ENCODE peak calls at places on chromosomes 16 and 17, in nine cellular contexts. One of them, this sample, is unnamed.

GRCh38 chr16:57427307-57427706 is 19.9 kb downstream of the CIAPIN1 start:
- DNase-seq in ACHN: no peak
- DNase-seq in activated T-cell treated with anti-CD3 and anti-CD28 coated beads for 24 hours: no peak
- DNase-seq in adrenal gland: no peak
- DNase-seq in hepatic stellate cell: no peak
- DNase-seq in activated CD8-positive, alpha-beta memory T cell treated with anti-CD3 and anti-CD28 coated beads for 1 hour: no peak
- DNase-seq in RPMI8226: no peak
- DNase-seq in HTR-8/SVneo: no peak
- DNase-seq in iris pigment epithelial cell: no peak
- DNase-seq in this sample: no peak

GRCh38 chr17:75238684-75239191 is 22.7 kb downstream of the GGA3 start:
- DNase-seq in ACHN: peak
- DNase-seq in iris pigment epithelial cell: peak
- DNase-seq in HTR-8/SVneo: peak
- DNase-seq in RPMI8226: peak
- DNase-seq in hepatic stellate cell: peak
- DNase-seq in activated T-cell treated with anti-CD3 and anti-CD28 coated beads for 24 hours: peak
- DNase-seq in adrenal gland: peak
- DNase-seq in activated CD8-positive, alpha-beta memory T cell treated with anti-CD3 and anti-CD28 coated beads for 1 hour: no peak
- DNase-seq in this sample: peak

GRCh38 chr17:78599419-78599818 is 22.2 kb upstream of the DNAH17 start:
- DNase-seq in adrenal gland: no peak
- DNase-seq in HTR-8/SVneo: no peak
- DNase-seq in RPMI8226: no peak
- DNase-seq in ACHN: no peak
- DNase-seq in iris pigment epithelial cell: peak
- DNase-seq in activated T-cell treated with anti-CD3 and anti-CD28 coated beads for 24 hours: no peak
- DNase-seq in activated CD8-positive, alpha-beta memory T cell treated with anti-CD3 and anti-CD28 coated beads for 1 hour: no peak
- DNase-seq in hepatic stellate cell: no peak
- DNase-seq in this sample: no peak

GRCh38 chr16:23395732-23396131 is 57.3 kb downstream of the COG7 start:
- DNase-seq in HTR-8/SVneo: no peak
- DNase-seq in adrenal gland: no peak
- DNase-seq in iris pigment epithelial cell: no peak
- DNase-seq in RPMI8226: no peak
- DNase-seq in hepatic stellate cell: no peak
- DNase-seq in ACHN: no peak
- DNase-seq in activated CD8-positive, alpha-beta memory T cell treated with anti-CD3 and anti-CD28 coated beads for 1 hour: no peak
- DNase-seq in activated T-cell treated with anti-CD3 and anti-CD28 coated beads for 24 hours: no peak
- DNase-seq in this sample: no peak

GRCh38 chr17:39564201-39564828 is 43.4 kb downstream of the NEUROD2 start:
- DNase-seq in iris pigment epithelial cell: no peak
- DNase-seq in ACHN: no peak
- DNase-seq in hepatic stellate cell: no peak
- DNase-seq in adrenal gland: no peak
- DNase-seq in RPMI8226: no peak
- DNase-seq in activated T-cell treated with anti-CD3 and anti-CD28 coated beads for 24 hours: no peak
- DNase-seq in activated CD8-positive, alpha-beta memory T cell treated with anti-CD3 and anti-CD28 coated beads for 1 hour: no peak
- DNase-seq in HTR-8/SVneo: no peak
- DNase-seq in this sample: no peak

GRCh38 chr17:73553311-73553710 is 90.9 kb downstream of the SDK2 start:
- DNase-seq in activated CD8-positive, alpha-beta memory T cell treated with anti-CD3 and anti-CD28 coated beads for 1 hour: no peak
- DNase-seq in HTR-8/SVneo: no peak
- DNase-seq in ACHN: no peak
- DNase-seq in hepatic stellate cell: no peak
- DNase-seq in RPMI8226: no peak
- DNase-seq in iris pigment epithelial cell: no peak
- DNase-seq in adrenal gland: no peak
- DNase-seq in activated T-cell treated with anti-CD3 and anti-CD28 coated beads for 24 hours: no peak
- DNase-seq in this sample: no peak

GRCh38 chr17:68954146-68954971 is 833 bp downstream of the ABCA8 start:
- DNase-seq in HTR-8/SVneo: no peak
- DNase-seq in activated T-cell treated with anti-CD3 and anti-CD28 coated beads for 24 hours: no peak
- DNase-seq in hepatic stellate cell: no peak
- DNase-seq in ACHN: no peak
- DNase-seq in adrenal gland: no peak
- DNase-seq in iris pigment epithelial cell: peak
- DNase-seq in RPMI8226: no peak
- DNase-seq in activated CD8-positive, alpha-beta memory T cell treated with anti-CD3 and anti-CD28 coated beads for 1 hour: no peak
- DNase-seq in this sample: no peak

GRCh38 chr17:4229627-4230026 is 34.2 kb downstream of the ANKFY1 start:
- DNase-seq in RPMI8226: no peak
- DNase-seq in adrenal gland: peak
- DNase-seq in activated CD8-positive, alpha-beta memory T cell treated with anti-CD3 and anti-CD28 coated beads for 1 hour: no peak
- DNase-seq in activated T-cell treated with anti-CD3 and anti-CD28 coated beads for 24 hours: no peak
- DNase-seq in hepatic stellate cell: peak
- DNase-seq in iris pigment epithelial cell: peak
- DNase-seq in ACHN: peak
- DNase-seq in HTR-8/SVneo: no peak
- DNase-seq in this sample: no peak

GRCh38 chr16:2288701-2289100 is 20.8 kb upstream of the RNPS1 start:
- DNase-seq in iris pigment epithelial cell: no peak
- DNase-seq in HTR-8/SVneo: no peak
- DNase-seq in ACHN: no peak
- DNase-seq in adrenal gland: no peak
- DNase-seq in activated T-cell treated with anti-CD3 and anti-CD28 coated beads for 24 hours: no peak
- DNase-seq in RPMI8226: no peak
- DNase-seq in hepatic stellate cell: no peak
- DNase-seq in activated CD8-positive, alpha-beta memory T cell treated with anti-CD3 and anti-CD28 coated beads for 1 hour: no peak
- DNase-seq in this sample: no peak

GRCh38 chr17:47879028-47879585 is 16.9 kb upstream of the SP2 start:
- DNase-seq in adrenal gland: no peak
- DNase-seq in ACHN: no peak
- DNase-seq in activated CD8-positive, alpha-beta memory T cell treated with anti-CD3 and anti-CD28 coated beads for 1 hour: no peak
- DNase-seq in HTR-8/SVneo: no peak
- DNase-seq in iris pigment epithelial cell: peak
- DNase-seq in RPMI8226: no peak
- DNase-seq in activated T-cell treated with anti-CD3 and anti-CD28 coated beads for 24 hours: no peak
- DNase-seq in hepatic stellate cell: no peak
- DNase-seq in this sample: no peak

GRCh38 chr17:73705594-73705993 is 61.3 kb upstream of the SDK2 start:
- DNase-seq in iris pigment epithelial cell: peak
- DNase-seq in activated T-cell treated with anti-CD3 and anti-CD28 coated beads for 24 hours: no peak
- DNase-seq in HTR-8/SVneo: peak
- DNase-seq in hepatic stellate cell: no peak
- DNase-seq in ACHN: peak
- DNase-seq in activated CD8-positive, alpha-beta memory T cell treated with anti-CD3 and anti-CD28 coated beads for 1 hour: no peak
- DNase-seq in adrenal gland: peak
- DNase-seq in RPMI8226: no peak
- DNase-seq in this sample: peak

GRCh38 chr17:4947411-4948165 is 742 bp downstream of the PFN1 start:
- DNase-seq in RPMI8226: peak
- DNase-seq in iris pigment epithelial cell: peak
- DNase-seq in hepatic stellate cell: peak
- DNase-seq in ACHN: peak
- DNase-seq in activated CD8-positive, alpha-beta memory T cell treated with anti-CD3 and anti-CD28 coated beads for 1 hour: no peak
- DNase-seq in activated T-cell treated with anti-CD3 and anti-CD28 coated beads for 24 hours: peak
- DNase-seq in HTR-8/SVneo: no peak
- DNase-seq in adrenal gland: no peak
- DNase-seq in this sample: no peak

GRCh38 chr16:54080524-54081008 is 206.0 kb downstream of the IRX3 start:
- DNase-seq in RPMI8226: no peak
- DNase-seq in iris pigment epithelial cell: peak
- DNase-seq in HTR-8/SVneo: peak
- DNase-seq in activated T-cell treated with anti-CD3 and anti-CD28 coated beads for 24 hours: no peak
- DNase-seq in hepatic stellate cell: no peak
- DNase-seq in adrenal gland: no peak
- DNase-seq in activated CD8-positive, alpha-beta memory T cell treated with anti-CD3 and anti-CD28 coated beads for 1 hour: no peak
- DNase-seq in ACHN: no peak
- DNase-seq in this sample: no peak

GRCh38 chr16:66296591-66296990 is 69.9 kb upstream of the CDH5 start:
- DNase-seq in ACHN: no peak
- DNase-seq in activated T-cell treated with anti-CD3 and anti-CD28 coated beads for 24 hours: no peak
- DNase-seq in RPMI8226: no peak
- DNase-seq in hepatic stellate cell: no peak
- DNase-seq in activated CD8-positive, alpha-beta memory T cell treated with anti-CD3 and anti-CD28 coated beads for 1 hour: no peak
- DNase-seq in adrenal gland: no peak
- DNase-seq in iris pigment epithelial cell: no peak
- DNase-seq in HTR-8/SVneo: no peak
- DNase-seq in this sample: no peak

GRCh38 chr17:45991341-45991740 is 7.7 kb upstream of the STH start:
- DNase-seq in adrenal gland: no peak
- DNase-seq in activated T-cell treated with anti-CD3 and anti-CD28 coated beads for 24 hours: no peak
- DNase-seq in ACHN: no peak
- DNase-seq in RPMI8226: no peak
- DNase-seq in hepatic stellate cell: no peak
- DNase-seq in activated CD8-positive, alpha-beta memory T cell treated with anti-CD3 and anti-CD28 coated beads for 1 hour: no peak
- DNase-seq in iris pigment epithelial cell: no peak
- DNase-seq in HTR-8/SVneo: no peak
- DNase-seq in this sample: no peak

GRCh38 chr16:87216148-87216823 is 100.9 kb downstream of the C16orf95 start:
- DNase-seq in hepatic stellate cell: no peak
- DNase-seq in activated CD8-positive, alpha-beta memory T cell treated with anti-CD3 and anti-CD28 coated beads for 1 hour: no peak
- DNase-seq in ACHN: no peak
- DNase-seq in activated T-cell treated with anti-CD3 and anti-CD28 coated beads for 24 hours: no peak
- DNase-seq in RPMI8226: no peak
- DNase-seq in iris pigment epithelial cell: no peak
- DNase-seq in adrenal gland: no peak
- DNase-seq in HTR-8/SVneo: no peak
- DNase-seq in this sample: peak

GRCh38 chr16:3481696-3482658 is 13.3 kb downstream of the C16orf90 start:
- DNase-seq in activated CD8-positive, alpha-beta memory T cell treated with anti-CD3 and anti-CD28 coated beads for 1 hour: no peak
- DNase-seq in activated T-cell treated with anti-CD3 and anti-CD28 coated beads for 24 hours: no peak
- DNase-seq in ACHN: no peak
- DNase-seq in RPMI8226: no peak
- DNase-seq in hepatic stellate cell: no peak
- DNase-seq in iris pigment epithelial cell: no peak
- DNase-seq in HTR-8/SVneo: no peak
- DNase-seq in adrenal gland: no peak
- DNase-seq in this sample: no peak

GRCh38 chr17:76935331-76935730 is 67.1 kb downstream of the MGAT5B start:
- DNase-seq in adrenal gland: no peak
- DNase-seq in activated CD8-positive, alpha-beta memory T cell treated with anti-CD3 and anti-CD28 coated beads for 1 hour: no peak
- DNase-seq in HTR-8/SVneo: peak
- DNase-seq in hepatic stellate cell: peak
- DNase-seq in ACHN: peak
- DNase-seq in iris pigment epithelial cell: peak
- DNase-seq in activated T-cell treated with anti-CD3 and anti-CD28 coated beads for 24 hours: no peak
- DNase-seq in RPMI8226: no peak
- DNase-seq in this sample: no peak

GRCh38 chr17:58402047-58402446 is 15.3 kb downstream of the RNF43 start:
- DNase-seq in adrenal gland: no peak
- DNase-seq in ACHN: no peak
- DNase-seq in activated CD8-positive, alpha-beta memory T cell treated with anti-CD3 and anti-CD28 coated beads for 1 hour: no peak
- DNase-seq in HTR-8/SVneo: peak
- DNase-seq in hepatic stellate cell: no peak
- DNase-seq in RPMI8226: no peak
- DNase-seq in activated T-cell treated with anti-CD3 and anti-CD28 coated beads for 24 hours: no peak
- DNase-seq in iris pigment epithelial cell: peak
- DNase-seq in this sample: no peak

GRCh38 chr16:7579454-7579853 is 246.8 kb downstream of the RBFOX1 start:
- DNase-seq in RPMI8226: no peak
- DNase-seq in activated CD8-positive, alpha-beta memory T cell treated with anti-CD3 and anti-CD28 coated beads for 1 hour: no peak
- DNase-seq in ACHN: no peak
- DNase-seq in HTR-8/SVneo: no peak
- DNase-seq in iris pigment epithelial cell: no peak
- DNase-seq in hepatic stellate cell: no peak
- DNase-seq in adrenal gland: no peak
- DNase-seq in activated T-cell treated with anti-CD3 and anti-CD28 coated beads for 24 hours: no peak
- DNase-seq in this sample: no peak

GRCh38 chr17:5329784-5330557 is 47.9 kb downstream of the RABEP1 start:
- DNase-seq in iris pigment epithelial cell: peak
- DNase-seq in RPMI8226: no peak
- DNase-seq in adrenal gland: no peak
- DNase-seq in HTR-8/SVneo: no peak
- DNase-seq in hepatic stellate cell: no peak
- DNase-seq in activated T-cell treated with anti-CD3 and anti-CD28 coated beads for 24 hours: no peak
- DNase-seq in activated CD8-positive, alpha-beta memory T cell treated with anti-CD3 and anti-CD28 coated beads for 1 hour: no peak
- DNase-seq in ACHN: no peak
- DNase-seq in this sample: no peak

GRCh38 chr17:79046501-79047280 is 22.7 kb downstream of the C1QTNF1 start:
- DNase-seq in RPMI8226: peak
- DNase-seq in adrenal gland: no peak
- DNase-seq in activated CD8-positive, alpha-beta memory T cell treated with anti-CD3 and anti-CD28 coated beads for 1 hour: no peak
- DNase-seq in activated T-cell treated with anti-CD3 and anti-CD28 coated beads for 24 hours: no peak
- DNase-seq in hepatic stellate cell: no peak
- DNase-seq in iris pigment epithelial cell: no peak
- DNase-seq in ACHN: no peak
- DNase-seq in HTR-8/SVneo: no peak
- DNase-seq in this sample: no peak

GRCh38 chr16:30053376-30054015 is 12.1 kb upstream of the ALDOA start:
- DNase-seq in iris pigment epithelial cell: peak
- DNase-seq in adrenal gland: no peak
- DNase-seq in hepatic stellate cell: peak
- DNase-seq in HTR-8/SVneo: no peak
- DNase-seq in activated T-cell treated with anti-CD3 and anti-CD28 coated beads for 24 hours: no peak
- DNase-seq in activated CD8-positive, alpha-beta memory T cell treated with anti-CD3 and anti-CD28 coated beads for 1 hour: no peak
- DNase-seq in RPMI8226: no peak
- DNase-seq in ACHN: peak
- DNase-seq in this sample: no peak

GRCh38 chr17:58913971-58914769 is 158.5 kb downstream of the PPM1E start:
- DNase-seq in RPMI8226: no peak
- DNase-seq in hepatic stellate cell: no peak
- DNase-seq in ACHN: no peak
- DNase-seq in activated T-cell treated with anti-CD3 and anti-CD28 coated beads for 24 hours: no peak
- DNase-seq in HTR-8/SVneo: no peak
- DNase-seq in activated CD8-positive, alpha-beta memory T cell treated with anti-CD3 and anti-CD28 coated beads for 1 hour: no peak
- DNase-seq in adrenal gland: no peak
- DNase-seq in iris pigment epithelial cell: peak
- DNase-seq in this sample: no peak

GRCh38 chr16:5045499-5046115 is 11.9 kb upstream of the NAGPA start:
- DNase-seq in ACHN: no peak
- DNase-seq in activated T-cell treated with anti-CD3 and anti-CD28 coated beads for 24 hours: no peak
- DNase-seq in HTR-8/SVneo: no peak
- DNase-seq in hepatic stellate cell: no peak
- DNase-seq in activated CD8-positive, alpha-beta memory T cell treated with anti-CD3 and anti-CD28 coated beads for 1 hour: no peak
- DNase-seq in RPMI8226: no peak
- DNase-seq in iris pigment epithelial cell: no peak
- DNase-seq in adrenal gland: no peak
- DNase-seq in this sample: no peak

GRCh38 chr16:51994597-51994996 is 552.3 kb downstream of the TOX3 start:
- DNase-seq in iris pigment epithelial cell: no peak
- DNase-seq in activated CD8-positive, alpha-beta memory T cell treated with anti-CD3 and anti-CD28 coated beads for 1 hour: no peak
- DNase-seq in RPMI8226: peak
- DNase-seq in activated T-cell treated with anti-CD3 and anti-CD28 coated beads for 24 hours: no peak
- DNase-seq in hepatic stellate cell: no peak
- DNase-seq in adrenal gland: peak
- DNase-seq in ACHN: peak
- DNase-seq in HTR-8/SVneo: no peak
- DNase-seq in this sample: no peak

This sample was measured in anterior cingulate cortex.